ENCODE peak calls at places on chromosomes 6 and 20, in nine cellular contexts. A, V, O, G, M, P, Q, D and H are unnamed samples. For H3K27me3, the result is how much of the 10 kb centered on the place peaks cover.

GRCh38 chr6:109130065-109130464 is 34.8 kb downstream of the CEP57L1 start:
- DNase-seq in A (no peak), V (no peak), O (no peak), G (no peak), M (no peak), P (no peak), Q (no peak), D (no peak), H (no peak)

GRCh38 chr6:100171533-100172321 is 177.7 kb upstream of the MCHR2 start:
- DNase-seq in A (no peak), V (no peak), O (no peak), G (no peak), M (no peak), P (no peak), Q (no peak), D (no peak), H (no peak)

GRCh38 chr6:125868252-125868651 is 77.5 kb downstream of the NCOA7 start:
- DNase-seq in A (no peak), V (no peak), O (no peak), G (no peak), M (no peak), P (no peak), Q (no peak), D (no peak), H (no peak)

GRCh38 chr20:1856419-1856818 is 38.8 kb upstream of the SIRPA start:
- DNase-seq in A (no peak), V (no peak), O (no peak), G (no peak), M (no peak), P (no peak), Q (no peak), D (no peak), H (no peak)

GRCh38 chr20:45419188-45420091 is 3.5 kb downstream of the PIGT start:
- DNase-seq in A (no peak), V (peak), O (no peak), G (no peak), M (peak), P (no peak), Q (peak), D (peak), H (no peak)

GRCh38 chr6:108260126-108260808 is 573 bp downstream of the SNX3 start:
- DNase-seq in A (peak), V (no peak), O (peak), G (peak), M (no peak), P (no peak), Q (peak), D (peak), H (no peak)

GRCh38 chr20:38673731-38674177 is 50.5 kb upstream of the SLC32A1 start:
- DNase-seq in A (no peak), V (no peak), O (no peak), G (no peak), M (no peak), P (no peak), Q (no peak), D (no peak), H (no peak)

GRCh38 chr6:107489636-107490567 is at the start of gene SOBP:
- DNase-seq in A (no peak), V (peak), O (peak), G (peak), M (peak), P (no peak), Q (peak), D (peak), H (no peak)

GRCh38 chr20:4666001-4666470 is 55.7 kb upstream of the PRND start:
- DNase-seq in A (no peak), V (no peak), O (no peak), G (no peak), M (no peak), P (no peak), Q (no peak), D (no peak), H (no peak)

GRCh38 chr20:32626859-32627636 is 41.9 kb upstream of the NOL4L start:
- DNase-seq in A (no peak), V (no peak), O (no peak), G (peak), M (no peak), P (no peak), Q (peak), D (no peak), H (no peak)

GRCh38 chr6:167791036-167791779 is 35.5 kb upstream of the AFDN start:
- DNase-seq in A (no peak), V (no peak), O (no peak), G (no peak), M (peak), P (no peak), Q (peak), D (peak), H (no peak)

GRCh38 chr6:169725270-169726048 is 1.2 kb upstream of the PHF10 start:
- DNase-seq in A (no peak), V (peak), O (peak), G (no peak), M (peak), P (peak), Q (peak), D (peak), H (no peak)

GRCh38 chr6:43884660-43885022 is 114.6 kb downstream of the VEGFA start:
- DNase-seq in A (no peak), V (no peak), O (peak), G (no peak), M (no peak), P (no peak), Q (no peak), D (no peak), H (no peak)

GRCh38 chr6:46022110-46022948 is 6.7 kb upstream of the CLIC5 start:
- DNase-seq in A (no peak), V (no peak), O (no peak), G (no peak), M (no peak), P (no peak), Q (no peak), D (no peak), H (no peak)

GRCh38 chr6:91081452-91082067 is 494.7 kb upstream of the MAP3K7 start:
- DNase-seq in A (peak), V (no peak), O (no peak), G (no peak), M (peak), P (no peak), Q (no peak), D (peak), H (peak)

GRCh38 chr6:69867075-69867911 is 937 bp downstream of the COL19A1 start:
- DNase-seq in A (no peak), V (peak), O (peak), G (peak), M (peak), P (no peak), Q (peak), D (peak), H (no peak)

GRCh38 chr20:44157061-44157460 is 29.9 kb downstream of the JPH2 start:
- DNase-seq in A (no peak), V (peak), O (no peak), G (no peak), M (no peak), P (no peak), Q (no peak), D (no peak), H (no peak)

GRCh38 chr6:97594834-97595233 is 311.8 kb upstream of the MMS22L start:
- DNase-seq in A (no peak), V (no peak), O (no peak), G (no peak), M (no peak), P (no peak), Q (no peak), D (no peak), H (no peak)

GRCh38 chr6:118893095-118893881 is 664 bp upstream of the ASF1A start:
- DNase-seq in A (no peak), V (no peak), O (no peak), G (peak), M (peak), P (no peak), Q (peak), D (peak), H (no peak)

GRCh38 chr6:41877051-41877680 is 18.0 kb downstream of the USP49 start:
- DNase-seq in A (no peak), V (no peak), O (no peak), G (no peak), M (peak), P (no peak), Q (no peak), D (no peak), H (no peak)

GRCh38 chr6:73519943-73520687 is 717 bp downstream of the EEF1A1 start:
- DNase-seq in A (no peak), V (peak), O (peak), G (peak), M (peak), P (peak), Q (peak), D (peak), H (no peak)

GRCh38 chr6:109714611-109715010 is 23.5 kb downstream of the FIG4 start:
- DNase-seq in A (no peak), V (no peak), O (no peak), G (no peak), M (no peak), P (no peak), Q (no peak), D (no peak), H (no peak)

GRCh38 chr6:152635949-152636674 is 1.1 kb downstream of the SYNE1 start:
- DNase-seq in A (no peak), V (peak), O (peak), G (no peak), M (no peak), P (no peak), Q (peak), D (peak), H (no peak)

GRCh38 chr6:141988954-141989705 is 143.6 kb upstream of the GJE1 start:
- DNase-seq in A (peak), V (no peak), O (no peak), G (peak), M (peak), P (no peak), Q (peak), D (peak), H (peak)

GRCh38 chr20:38127011-38127621 is 38.0 kb downstream of the TGM2 start:
- DNase-seq in A (peak), V (no peak), O (peak), G (no peak), M (no peak), P (peak), Q (no peak), D (no peak), H (no peak)

GRCh38 chr6:134293659-134294161 is 24.2 kb downstream of the SGK1 start:
- DNase-seq in A (no peak), V (no peak), O (no peak), G (no peak), M (no peak), P (no peak), Q (no peak), D (no peak), H (no peak)

GRCh38 chr6:134296762-134297161 is 21.1 kb downstream of the SGK1 start:
- DNase-seq in A (no peak), V (no peak), O (no peak), G (no peak), M (no peak), P (no peak), Q (no peak), D (no peak), H (no peak)

GRCh38 chr6:134295953-134296553 is 21.9 kb downstream of the SGK1 start:
- DNase-seq in A (peak), V (no peak), O (no peak), G (no peak), M (peak), P (no peak), Q (no peak), D (no peak), H (no peak)

GRCh38 chr6:134303903-134304302 is 14.0 kb downstream of the SGK1 start:
- DNase-seq in A (no peak), V (no peak), O (no peak), G (no peak), M (no peak), P (no peak), Q (no peak), D (no peak), H (no peak)

DNA sequence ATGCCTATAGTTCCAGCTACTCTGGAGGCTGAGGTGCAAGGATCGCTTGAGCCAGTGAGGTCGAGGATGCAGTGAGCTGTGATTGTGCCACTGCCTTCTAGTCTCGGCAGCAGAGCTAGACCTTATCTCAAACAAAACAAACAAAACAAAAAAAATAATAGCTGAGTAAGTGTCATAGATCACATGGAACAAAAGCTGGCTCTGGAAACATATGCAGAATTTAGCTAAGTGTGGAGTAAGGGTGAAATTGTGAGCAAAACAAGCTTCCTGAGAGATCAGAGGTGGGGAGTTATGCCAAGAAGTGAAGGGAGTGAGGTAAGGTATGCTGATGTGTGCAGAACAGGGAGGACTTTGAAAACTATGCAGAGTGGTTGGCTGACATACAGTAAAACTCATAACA is 18.7 kb downstream of the SGK1 start:
- DNase-seq in A (no peak), V (no peak), O (no peak), G (no peak), M (peak), P (no peak), Q (peak), D (no peak), H (no peak)
- H3K27ac ChIP-seq in A (no peak), V (no peak), O (no peak), G (no peak), M (no peak), P (no peak), Q (peak), D (no peak), H (no peak)

GRCh38 chr6:165875946-165876345 is 212.9 kb upstream of the PDE10A start:
- DNase-seq in A (no peak), V (no peak), O (no peak), G (no peak), M (no peak), P (no peak), Q (no peak), D (no peak), H (no peak)

GRCh38 chr6:165872811-165873210 is 209.8 kb upstream of the PDE10A start:
- DNase-seq in A (no peak), V (no peak), O (no peak), G (no peak), M (no peak), P (no peak), Q (no peak), D (no peak), H (no peak)

GRCh38 chr6:165872311-165872710 is 209.3 kb upstream of the PDE10A start:
- DNase-seq in A (no peak), V (no peak), O (no peak), G (no peak), M (no peak), P (no peak), Q (no peak), D (no peak), H (no peak)

GRCh38 chr6:165869526-165869925 is 206.5 kb upstream of the PDE10A start:
- DNase-seq in A (no peak), V (no peak), O (no peak), G (no peak), M (no peak), P (no peak), Q (no peak), D (no peak), H (no peak)

GRCh38 chr6:165871571-165871970 is 208.5 kb upstream of the PDE10A start:
- DNase-seq in A (no peak), V (no peak), O (no peak), G (no peak), M (no peak), P (no peak), Q (no peak), D (no peak), H (no peak)
- H3K27me3 ChIP-seq in A (under half), V (under half), O (under half), G (under half), M (under half), P (under half), Q (under half), D (under half), H (under half)

DNA sequence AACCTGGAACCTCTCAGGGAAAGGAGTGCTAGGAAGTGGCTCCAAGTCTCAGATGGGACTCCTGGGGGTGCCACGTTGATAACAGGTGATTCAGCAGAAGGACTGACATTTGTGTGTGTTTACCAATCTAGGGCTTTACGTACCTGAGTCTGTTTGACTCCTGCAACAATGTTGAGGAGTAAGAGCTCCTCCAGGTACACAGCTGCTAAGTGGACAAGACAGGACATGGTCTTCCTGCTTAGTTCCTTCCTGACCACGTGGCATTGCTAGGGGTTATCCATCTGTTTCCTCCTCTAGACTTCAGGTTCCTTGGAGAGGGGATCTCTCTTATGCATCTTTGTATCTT is 164.5 kb upstream of the SLC24A3 start:
- DNase-seq in A (no peak), V (no peak), O (no peak), G (no peak), M (no peak), P (no peak), Q (no peak), D (peak), H (no peak)
- H3K27ac ChIP-seq in A (no peak), V (no peak), O (no peak), G (no peak), M (no peak), P (no peak), Q (no peak), D (peak), H (no peak)

GRCh38 chr6:101399627-101399955 is 6.1 kb downstream of the GRIK2 start:
- DNase-seq in A (no peak), V (no peak), O (peak), G (no peak), M (no peak), P (no peak), Q (no peak), D (no peak), H (no peak)

GRCh38 chr6:101397199-101397598 is 3.7 kb downstream of the GRIK2 start:
- DNase-seq in A (no peak), V (no peak), O (no peak), G (no peak), M (peak), P (no peak), Q (no peak), D (no peak), H (no peak)

GRCh38 chr6:101398716-101399626 is 5.5 kb downstream of the GRIK2 start:
- DNase-seq in A (no peak), V (no peak), O (peak), G (no peak), M (no peak), P (no peak), Q (no peak), D (no peak), H (no peak)

GRCh38 chr6:101395345-101395744 is 1.8 kb downstream of the GRIK2 start:
- DNase-seq in A (no peak), V (no peak), O (no peak), G (no peak), M (no peak), P (no peak), Q (no peak), D (no peak), H (no peak)

DNA sequence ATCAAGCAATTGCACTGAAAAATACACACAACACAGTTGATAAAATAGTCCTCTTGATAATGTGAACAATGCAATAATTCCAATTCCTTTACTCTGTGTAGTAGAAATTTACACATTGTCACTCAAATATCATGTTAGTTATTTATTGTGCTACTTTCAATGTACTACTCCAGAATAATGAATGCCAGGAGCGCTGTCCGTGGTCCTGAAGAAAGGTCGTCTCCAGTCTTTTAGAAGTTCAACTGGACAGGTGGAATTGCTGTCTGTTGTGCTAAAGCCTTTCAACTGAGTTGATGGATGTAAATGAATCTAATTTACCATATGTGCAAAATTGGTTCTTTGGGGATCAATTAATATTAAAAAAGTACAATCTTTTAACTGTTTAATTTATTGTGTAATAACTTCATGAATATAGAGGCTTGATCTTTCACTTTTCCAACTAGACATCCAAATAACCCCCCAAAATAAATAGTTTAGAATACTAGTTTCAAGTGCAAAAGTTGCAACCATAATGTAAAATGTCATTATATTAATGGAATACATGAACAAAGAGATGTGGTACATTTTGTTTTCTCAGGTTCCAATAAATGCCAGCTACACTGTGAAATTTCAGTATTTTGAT is 3.2 kb downstream of the GRIK2 start:
- DNase-seq in A (no peak), V (peak), O (no peak), G (no peak), M (peak), P (no peak), Q (peak), D (peak), H (no peak)
- H3K27me3 ChIP-seq in A (under half), V (under half), O (half or more), G (under half), M (under half), P (under half), Q (under half), D (under half), H (under half)

DNA sequence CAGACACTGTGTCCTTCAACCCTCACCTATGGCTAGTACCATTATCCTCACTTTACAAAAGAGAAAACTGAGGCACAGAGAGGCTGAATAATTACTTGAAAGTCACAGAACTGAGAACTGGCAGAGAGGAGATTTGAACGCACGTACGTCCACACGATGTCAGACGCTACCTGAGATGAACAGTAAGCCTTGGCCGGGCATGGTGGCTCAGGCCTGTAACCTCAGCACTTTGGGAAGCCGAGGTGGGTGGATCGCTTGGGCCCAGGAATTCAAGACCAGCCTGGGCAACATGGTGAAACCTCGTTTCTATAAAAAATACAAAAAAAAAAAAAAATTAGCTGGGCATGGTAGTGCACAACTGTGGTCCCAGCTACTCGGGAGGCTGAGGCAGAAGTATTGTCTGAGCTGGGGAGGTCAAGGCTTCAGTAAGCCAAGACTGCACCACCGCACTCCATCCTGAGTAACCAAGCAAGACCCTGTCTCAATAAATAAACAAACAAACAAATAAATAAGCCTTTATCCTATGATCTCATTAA is 20.5 kb downstream of the GMDS start:
- DNase-seq in A (no peak), V (no peak), O (no peak), G (no peak), M (no peak), P (no peak), Q (no peak), D (no peak), H (no peak)
- H3K27ac ChIP-seq in A (no peak), V (no peak), O (no peak), G (no peak), M (peak), P (no peak), Q (peak), D (no peak), H (no peak)

GRCh38 chr20:57934913-57935312 is 225.1 kb upstream of the PMEPA1 start:
- DNase-seq in A (no peak), V (peak), O (no peak), G (no peak), M (no peak), P (no peak), Q (no peak), D (no peak), H (no peak)
- H3K27me3 ChIP-seq in A (under half), V (under half), O (under half), G (under half), M (under half), P (under half), Q (under half), D (under half), H (under half)

DNA sequence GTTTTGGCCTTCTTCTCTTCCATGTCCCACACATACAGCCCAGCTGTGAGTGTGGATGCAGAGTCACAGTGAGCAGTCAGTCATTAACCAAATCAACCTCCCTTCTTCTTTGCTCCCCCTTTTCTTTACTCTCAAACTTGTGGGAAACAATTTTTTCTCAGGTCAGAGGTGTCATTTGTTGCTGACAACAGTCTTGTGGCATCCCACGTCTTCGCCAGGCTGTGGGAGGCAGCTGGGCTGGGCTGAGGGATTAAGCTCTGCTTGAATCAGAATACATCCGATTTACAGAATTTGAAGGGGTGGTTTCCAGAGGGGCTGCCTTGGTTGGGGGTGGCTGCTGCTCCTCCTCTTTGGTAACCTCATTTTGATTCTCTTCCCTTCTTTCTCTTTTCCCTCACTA is 40.5 kb downstream of the SCGN start:
- DNase-seq in A (no peak), V (no peak), O (no peak), G (no peak), M (no peak), P (no peak), Q (no peak), D (no peak), H (no peak)
- H3K27ac ChIP-seq in A (no peak), V (no peak), O (no peak), G (no peak), M (no peak), P (no peak), Q (no peak), D (no peak), H (no peak)